ENCODE peak calls at places on chromosomes 1 and 21, in four cellular contexts. Y, T, S and M are unnamed samples.

GRCh38 chr1:53410100-53410541 is 49.1 kb upstream of the DMRTB1 start:
- DNase-seq in Y (no peak), T (no peak), S (peak), M (no peak)

GRCh38 chr1:244665771-244666217 is 12.9 kb downstream of the DESI2 start:
- DNase-seq in Y (peak), T (no peak), S (no peak), M (no peak)

GRCh38 chr1:22457356-22457755 is 5.7 kb downstream of the ZBTB40 start:
- DNase-seq in Y (no peak), T (no peak), S (peak), M (no peak)

GRCh38 chr1:149849246-149849946 is 50.0 kb upstream of the BOLA1 start:
- DNase-seq in Y (no peak), T (no peak), S (no peak), M (no peak)

GRCh38 chr1:184691719-184692324 is 62.8 kb downstream of the EDEM3 start:
- DNase-seq in Y (no peak), T (peak), S (peak), M (no peak)

GRCh38 chr1:28326980-28327379 is 1.9 kb upstream of the MED18 start:
- DNase-seq in Y (no peak), T (no peak), S (no peak), M (no peak)

GRCh38 chr1:97920275-97920831 is 481 bp downstream of the DPYD start:
- DNase-seq in Y (no peak), T (no peak), S (no peak), M (no peak)

GRCh38 chr1:243475966-243476365 is 220.1 kb downstream of the SDCCAG8 start:
- DNase-seq in Y (peak), T (no peak), S (no peak), M (no peak)

GRCh38 chr1:24540906-24541710 is 14.8 kb upstream of the NCMAP start:
- DNase-seq in Y (no peak), T (no peak), S (no peak), M (no peak)

GRCh38 chr1:119323216-119323982 is 45.2 kb upstream of the HAO2 start:
- DNase-seq in Y (no peak), T (no peak), S (no peak), M (peak)

GRCh38 chr1:204994086-204994862 is 48.7 kb upstream of the CNTN2 start:
- DNase-seq in Y (no peak), T (no peak), S (no peak), M (no peak)

GRCh38 chr1:200556005-200556404 is 64.5 kb downstream of the KIF14 start:
- DNase-seq in Y (no peak), T (no peak), S (no peak), M (no peak)

GRCh38 chr1:61358770-61359455 is 276.6 kb downstream of the NFIA start:
- DNase-seq in Y (no peak), T (no peak), S (no peak), M (no peak)

GRCh38 chr1:84141177-84142003 is 2.7 kb upstream of the PRKACB start:
- DNase-seq in Y (no peak), T (no peak), S (no peak), M (no peak)

GRCh38 chr1:226653311-226653921 is 85.7 kb downstream of the ITPKB start:
- DNase-seq in Y (no peak), T (no peak), S (no peak), M (no peak)

GRCh38 chr21:31641416-31641922 is 18.0 kb upstream of the SOD1 start:
- DNase-seq in Y (no peak), T (no peak), S (no peak), M (no peak)

GRCh38 chr1:246212013-246212412 is 295.1 kb downstream of the SMYD3 start:
- DNase-seq in Y (no peak), T (no peak), S (no peak), M (no peak)

GRCh38 chr21:38269567-38269917 is 12.8 kb downstream of the KCNJ15 start:
- DNase-seq in Y (no peak), T (no peak), S (no peak), M (no peak)

GRCh38 chr1:37415611-37416244 is 58.7 kb upstream of the ZC3H12A start:
- DNase-seq in Y (no peak), T (no peak), S (no peak), M (no peak)

GRCh38 chr1:119814288-119814687 is 3.0 kb upstream of the REG4 start:
- DNase-seq in Y (no peak), T (no peak), S (no peak), M (no peak)

GRCh38 chr21:36099000-36099399 is 29.2 kb downstream of the CBR1 start:
- DNase-seq in Y (no peak), T (no peak), S (no peak), M (no peak)

GRCh38 chr1:34829250-34829649 is 30.3 kb downstream of the SMIM12 start:
- DNase-seq in Y (no peak), T (no peak), S (no peak), M (no peak)

GRCh38 chr21:36509966-36510742 is 30.2 kb upstream of the CLDN14 start:
- DNase-seq in Y (no peak), T (no peak), S (no peak), M (no peak)

GRCh38 chr21:16193758-16194606 is 464.2 kb downstream of the USP25 start:
- DNase-seq in Y (no peak), T (no peak), S (no peak), M (no peak)

GRCh38 chr21:21612446-21612845 is 614.2 kb downstream of the NCAM2 start:
- DNase-seq in Y (no peak), T (no peak), S (no peak), M (no peak)

GRCh38 chr1:38334930-38335592 is 288.5 kb upstream of the POU3F1 start:
- DNase-seq in Y (peak), T (no peak), S (no peak), M (no peak)

GRCh38 chr1:226671268-226671667 is 67.8 kb downstream of the ITPKB start:
- DNase-seq in Y (no peak), T (no peak), S (no peak), M (no peak)

GRCh38 chr1:172917972-172918371 is 132.8 kb downstream of the TNFSF18 start:
- DNase-seq in Y (no peak), T (peak), S (no peak), M (no peak)

GRCh38 chr1:5704785-5705514 is 287.3 kb downstream of the NPHP4 start:
- DNase-seq in Y (no peak), T (no peak), S (no peak), M (no peak)

GRCh38 chr1:168613689-168614655 is 37.6 kb downstream of the XCL1 start:
- DNase-seq in Y (no peak), T (no peak), S (peak), M (no peak)

GRCh38 chr1:29691499-29691898 is 455.2 kb downstream of the PTPRU start:
- DNase-seq in Y (no peak), T (no peak), S (no peak), M (no peak)

GRCh38 chr1:48693180-48693579 is 83.5 kb downstream of the BEND5 start:
- DNase-seq in Y (no peak), T (no peak), S (no peak), M (no peak)
- TF ChIP-seq POLR2AphosphoS5 in Y (no peak), T (no peak), S (no peak), M (no peak)

GRCh38 chr1:47940321-47940720 is 56.9 kb downstream of the TRABD2B start:
- DNase-seq in Y (no peak), T (no peak), S (no peak), M (no peak)

GRCh38 chr1:47941609-47942237 is 55.5 kb downstream of the TRABD2B start:
- DNase-seq in Y (no peak), T (no peak), S (no peak), M (no peak)

GRCh38 chr1:47940779-47941178 is 56.4 kb downstream of the TRABD2B start:
- DNase-seq in Y (no peak), T (no peak), S (no peak), M (no peak)

GRCh38 chr1:47944561-47944960 is 52.6 kb downstream of the TRABD2B start:
- DNase-seq in Y (no peak), T (no peak), S (peak), M (no peak)

DNA sequence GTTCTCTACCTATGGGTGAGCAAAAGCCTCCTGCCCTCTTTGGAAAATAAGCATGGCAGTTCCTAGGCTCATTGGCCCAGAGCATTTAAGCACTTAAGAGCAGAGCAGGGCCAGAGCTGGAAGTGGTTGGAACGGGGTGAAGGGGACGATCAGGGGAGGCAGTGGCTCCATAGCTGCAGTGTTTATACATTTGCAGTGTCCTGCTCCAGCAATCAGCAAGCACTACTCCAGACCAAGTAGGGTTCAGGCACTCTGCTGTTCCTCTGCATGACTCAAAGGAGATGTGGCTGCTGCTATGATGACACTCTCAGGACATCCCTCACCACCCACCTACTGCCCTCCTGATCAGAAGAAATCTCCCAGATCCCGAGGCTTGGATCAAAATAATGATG is 55.0 kb downstream of the TRABD2B start:
- DNase-seq in Y (no peak), T (no peak), S (no peak), M (no peak)
- TF ChIP-seq POLR2AphosphoS5 in Y (no peak), T (no peak), S (no peak), M (no peak)

DNA sequence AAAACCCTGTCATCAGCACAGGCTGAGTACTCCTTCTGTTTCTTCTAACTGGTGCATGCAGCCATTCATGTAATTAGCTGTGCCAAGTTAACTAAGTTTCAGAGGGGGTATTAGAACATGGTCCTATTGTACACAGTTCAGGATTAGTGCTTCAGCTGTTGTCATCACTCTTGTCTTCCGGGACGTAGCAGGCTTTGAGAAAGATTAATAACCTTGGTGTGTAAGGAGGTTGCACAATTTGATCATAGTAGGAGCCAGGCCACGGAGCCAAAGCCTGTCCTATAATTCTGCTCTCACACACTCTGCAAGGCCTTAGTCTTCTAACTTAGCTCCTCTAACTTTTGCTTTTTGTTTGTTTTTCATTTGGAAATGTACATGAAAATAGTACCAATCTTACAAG is 44.7 kb downstream of the PTGFRN start:
- DNase-seq in Y (no peak), T (no peak), S (no peak), M (no peak)
- TF ChIP-seq POLR2AphosphoS5 in Y (no peak), T (no peak), S (no peak), M (no peak)

GRCh38 chr1:155166006-155166372 is 7.1 kb downstream of the KRTCAP2 start:
- DNase-seq in Y (no peak), T (no peak), S (no peak), M (no peak)

GRCh38 chr1:155169541-155169940 is 3.6 kb downstream of the KRTCAP2 start:
- DNase-seq in Y (peak), T (no peak), S (no peak), M (no peak)

GRCh38 chr1:155166373-155167165 is 6.5 kb downstream of the KRTCAP2 start:
- DNase-seq in Y (peak), T (no peak), S (peak), M (no peak)

GRCh38 chr1:155168456-155169210 is 4.5 kb downstream of the KRTCAP2 start:
- DNase-seq in Y (no peak), T (no peak), S (no peak), M (no peak)

DNA sequence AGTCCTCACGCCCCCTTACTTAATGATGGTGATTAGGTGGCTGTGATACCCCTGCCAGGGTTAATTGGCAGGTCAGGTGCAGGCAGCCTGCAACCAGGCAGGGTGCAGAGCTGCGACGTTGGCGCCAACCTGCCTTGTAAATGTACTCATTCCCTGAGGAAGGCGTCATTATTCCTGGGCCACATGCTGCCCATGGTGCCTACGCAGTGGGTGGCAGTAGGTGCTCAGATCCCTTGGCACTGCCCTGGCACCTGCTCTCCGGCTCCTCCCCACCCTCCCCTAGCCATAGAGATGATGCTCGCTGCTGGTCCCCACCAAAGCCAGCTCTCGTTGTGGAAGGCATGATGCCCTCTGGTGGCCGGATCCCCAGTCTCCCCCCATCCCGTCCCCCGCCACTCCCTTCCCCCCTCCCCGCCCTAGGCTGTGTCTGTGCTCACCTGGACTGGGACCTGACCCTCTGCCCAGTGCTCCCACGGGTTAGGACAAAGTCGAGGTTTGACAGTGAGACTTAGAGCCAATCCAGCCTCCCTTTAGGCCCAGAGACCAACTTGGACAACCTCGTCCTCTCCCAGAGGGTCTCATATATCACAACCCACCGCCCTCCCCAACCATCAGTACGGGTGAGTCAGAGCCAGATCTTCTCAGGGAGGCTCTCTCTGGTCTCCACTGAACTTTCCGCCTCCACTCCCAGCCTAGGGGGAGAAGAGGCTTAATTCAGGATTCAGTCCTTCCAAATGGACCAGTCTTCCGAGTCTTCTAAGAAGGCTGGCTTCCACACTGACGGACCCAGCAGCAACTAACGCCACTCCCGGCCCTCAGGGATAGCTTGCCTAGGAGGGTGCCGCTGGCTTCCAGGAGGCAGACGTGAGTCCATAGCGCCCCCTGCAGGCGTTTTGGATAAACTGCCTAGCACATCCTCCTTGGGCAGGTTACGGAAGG is 5.7 kb downstream of the KRTCAP2 start:
- DNase-seq in Y (peak), T (peak), S (peak), M (no peak)
- TF ChIP-seq POLR2AphosphoS5 in Y (no peak), T (peak), S (no peak), M (no peak)

GRCh38 chr1:165397945-165398344 is 41.4 kb upstream of the LMX1A start:
- DNase-seq in Y (no peak), T (no peak), S (no peak), M (no peak)

GRCh38 chr1:165392634-165393571 is 36.4 kb upstream of the LMX1A start:
- DNase-seq in Y (peak), T (peak), S (peak), M (peak)

DNA sequence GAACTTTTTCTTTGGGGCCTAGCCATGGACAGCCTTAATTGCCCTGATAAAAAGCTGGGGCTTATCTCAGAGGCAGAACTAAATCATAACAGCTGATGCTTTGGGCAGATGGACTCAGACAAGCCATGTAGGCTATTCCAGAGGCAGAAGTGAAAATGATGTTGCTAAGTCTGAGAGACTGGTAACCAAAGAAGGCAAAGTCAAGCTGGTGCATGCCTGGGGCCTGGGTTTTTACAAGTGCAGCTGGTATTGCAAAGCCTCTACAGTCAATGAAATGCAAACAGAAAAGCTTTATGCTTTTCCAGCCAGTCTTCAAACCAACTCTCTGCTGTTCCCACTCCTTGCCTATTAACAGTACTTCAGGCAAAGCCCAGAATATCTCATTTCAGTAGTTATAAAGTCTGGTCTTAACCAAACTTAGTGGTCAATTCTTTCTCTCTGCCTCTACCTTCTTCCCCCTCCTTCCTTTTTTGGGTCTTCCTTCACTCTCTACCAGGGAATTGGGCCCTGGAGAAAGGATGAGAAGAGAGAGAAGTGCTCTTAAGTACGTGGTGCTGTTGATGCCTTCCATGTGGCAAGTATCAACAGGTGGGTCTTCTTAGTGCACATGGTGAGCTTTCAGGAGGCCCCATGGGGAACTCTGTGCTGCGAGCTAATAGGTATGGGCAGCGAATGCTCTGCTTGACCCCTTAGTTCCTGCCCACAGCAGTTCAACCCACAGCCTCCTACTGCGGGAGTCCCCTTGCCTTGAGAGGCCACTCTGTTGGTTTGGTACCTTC is 39.2 kb upstream of the LMX1A start:
- DNase-seq in Y (no peak), T (no peak), S (no peak), M (no peak)
- TF ChIP-seq POLR2AphosphoS5 in Y (no peak), T (no peak), S (no peak), M (no peak)